ENCODE peak calls at places on chromosome 22, in nine cellular contexts. U is tibial artery, Z is ovary, P is coronary artery, S is upper lobe of right lung, Y is GM12878, D is fibroblast of the aortic adventitia, J is astrocyte of the cerebellum, G is fibroblast of lung. V is an unnamed sample.

GRCh38 chr22:49208003-49208402 is 619.7 kb downstream of the BRD1 start:
- DNase-seq in P (peak; percentile 53), Z (peak; percentile 2), J (no peak), D (no peak), Y (no peak), U (peak; percentile 59), S (peak; percentile 23), G (no peak), V (no peak)

GRCh38 chr22:29821790-29822130 is 16.3 kb downstream of the ASCC2 start:
- DNase-seq in G (no peak), P (no peak), U (no peak), S (no peak), J (no peak), D (no peak), Y (no peak), Z (no peak), V (no peak)

GRCh38 chr22:19506212-19506611 is 18.0 kb downstream of the CLDN5 start:
- DNase-seq in Y (no peak), J (no peak), G (no peak), P (no peak), Z (no peak), S (peak; percentile 43), U (peak; percentile 48), D (no peak), V (no peak)

GRCh38 chr22:19723990-19724827 is 870 bp downstream of the GP1BB start:
- DNase-seq in J (no peak), Y (no peak), Z (no peak), S (no peak), P (no peak), D (no peak), U (no peak), G (peak; percentile 40), V (no peak)

GRCh38 chr22:44181033-44181911 is 547 bp downstream of the PARVG start:
- DNase-seq in J (no peak), S (peak; percentile 76), G (peak; percentile 46), Z (no peak), P (no peak), U (no peak), D (no peak), Y (no peak), V (no peak)

GRCh38 chr22:44256085-44256484 is 56.7 kb downstream of the SHISAL1 start:
- DNase-seq in U (peak; percentile 15), D (no peak), G (no peak), J (no peak), Y (no peak), P (peak; percentile 47), Z (no peak), S (no peak), V (no peak)

GRCh38 chr22:30187726-30188407 is 58.7 kb downstream of the LIF start:
- DNase-seq in S (no peak), Y (no peak), D (no peak), U (no peak), G (peak; percentile 36), P (no peak), Z (no peak), J (no peak), V (no peak)

GRCh38 chr22:39731881-39732555 is 161.5 kb downstream of the CACNA1I start:
- DNase-seq in Z (no peak), U (peak; percentile 27), Y (no peak), S (peak; percentile 47), D (no peak), J (no peak), G (no peak), P (no peak), V (no peak)

GRCh38 chr22:28029201-28029948 is 110.3 kb upstream of the PITPNB start:
- DNase-seq in Y (no peak), D (peak; percentile 82), P (peak; percentile 71), Z (no peak), U (no peak), J (no peak), S (peak; percentile 35), G (peak; percentile 61), V (no peak)

GRCh38 chr22:19203839-19204238 is 25.3 kb upstream of the SLC25A1 start:
- DNase-seq in P (no peak), Z (no peak), Y (no peak), J (no peak), U (no peak), G (no peak), D (no peak), S (no peak), V (no peak)

GRCh38 chr22:32619614-32620426 is 145.2 kb downstream of the FBXO7 start:
- DNase-seq in D (peak; percentile 73), P (no peak), Y (no peak), U (peak; percentile 83), Z (peak; percentile 63), J (peak; percentile 24), G (peak; percentile 91), S (no peak), V (no peak)

GRCh38 chr22:26398741-26399153 is 30.3 kb upstream of the ASPHD2 start:
- DNase-seq in J (peak; percentile 50), G (peak; percentile 77), Y (no peak), P (no peak), D (peak; percentile 93), Z (peak; percentile 9), U (peak; percentile 67), S (no peak), V (peak; percentile 23)

GRCh38 chr22:30868663-30869385 is 99.8 kb downstream of the MORC2 start:
- DNase-seq in G (peak; percentile 50), S (peak; percentile 54), Y (no peak), Z (no peak), J (no peak), P (peak; percentile 55), D (no peak), U (peak; percentile 34), V (no peak)

GRCh38 chr22:27734066-27734465 is 67.5 kb downstream of the MN1 start:
- DNase-seq in G (no peak), Y (no peak), U (peak; percentile 34), P (no peak), J (no peak), Z (no peak), D (no peak), S (peak; percentile 12), V (no peak)

GRCh38 chr22:22914726-22915669 is 27.4 kb downstream of the IGLL5 start:
- DNase-seq in Y (no peak), U (no peak), G (no peak), P (no peak), S (no peak), D (no peak), J (no peak), Z (no peak), V (no peak)

GRCh38 chr22:23169032-23169384 is 11.3 kb upstream of the BCR start:
- DNase-seq in U (no peak), Y (no peak), D (no peak), Z (no peak), S (no peak), P (no peak), J (no peak), G (no peak), V (no peak)

GRCh38 chr22:32844251-32844650 is 42.7 kb downstream of the TIMP3 start:
- DNase-seq in J (no peak), Z (no peak), Y (no peak), P (no peak), S (no peak), D (no peak), G (no peak), U (no peak), V (no peak)

GRCh38 chr22:25361899-25362214 is 142.4 kb downstream of the CRYBB2 start:
- DNase-seq in S (no peak), U (no peak), D (no peak), P (no peak), Y (no peak), J (no peak), Z (no peak), G (no peak), V (no peak)

GRCh38 chr22:45154383-45154782 is 9.3 kb upstream of the NUP50 start:
- DNase-seq in Z (no peak), G (peak; percentile 65), P (no peak), D (peak; percentile 70), U (no peak), J (no peak), S (no peak), Y (no peak), V (no peak)

DNA sequence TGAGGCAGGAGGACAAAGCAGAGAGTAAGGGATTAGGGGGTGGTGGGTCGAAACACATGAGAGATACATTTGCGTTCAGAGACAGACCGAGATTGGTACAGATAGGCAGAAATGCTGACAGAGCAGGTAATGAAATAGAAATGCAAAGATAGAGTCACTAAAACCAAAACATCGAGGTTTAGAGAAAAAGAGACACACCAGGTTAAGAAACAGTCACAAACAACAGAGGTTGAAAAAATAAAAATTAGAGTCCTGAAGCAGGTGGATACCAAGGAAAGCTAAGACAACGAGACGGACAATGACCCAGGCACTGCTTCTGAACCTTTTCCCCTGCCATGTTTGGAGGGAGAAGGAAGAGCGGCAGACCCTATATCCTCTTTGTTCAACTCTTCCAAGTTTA is 1.2 kb upstream of the MAPK1 start:
- DNase-seq in G (no peak), D (no peak), U (no peak), S (no peak), P (no peak), Y (no peak), Z (no peak), J (no peak), V (no peak)
- H3K4me3 ChIP-seq in G (no peak overlapping the region), D (no peak overlapping the region), U (no peak overlapping the region), S (peak overlapping the region; percentile 85), P (peak overlapping the region; percentile 93), Y (no peak overlapping the region), Z (no peak overlapping the region), J (no peak overlapping the region), V (no peak overlapping the region)

DNA sequence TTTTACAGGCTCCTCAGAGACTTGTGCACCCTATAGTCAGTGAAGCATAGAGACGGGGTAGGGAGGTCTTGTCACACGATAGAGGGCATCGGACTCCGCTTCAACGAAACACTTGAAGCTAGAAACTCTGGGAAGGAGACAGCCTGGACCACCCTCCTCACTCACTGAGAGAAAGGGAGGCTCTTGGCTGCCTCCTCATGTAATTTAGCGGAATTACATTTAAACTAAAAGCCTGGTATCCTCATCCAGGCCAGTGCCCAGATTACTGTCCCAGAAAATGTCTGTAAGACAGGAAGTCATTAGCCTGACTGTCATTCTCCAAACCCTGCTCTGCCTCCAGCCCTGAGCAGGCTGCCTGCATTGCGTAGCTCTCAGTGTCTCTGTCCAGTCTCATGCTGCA is 36.0 kb downstream of the TTLL1 start:
- DNase-seq in J (no peak), S (no peak), Y (no peak), P (no peak), G (no peak), U (no peak), D (no peak), Z (no peak), V (no peak)
- TF ChIP-seq CTCF in J (peak; percentile 25), S (no peak), Y (peak; percentile 4), P (no peak), G (no peak), U (no peak), D (no peak), Z (no peak), V (no peak)

DNA sequence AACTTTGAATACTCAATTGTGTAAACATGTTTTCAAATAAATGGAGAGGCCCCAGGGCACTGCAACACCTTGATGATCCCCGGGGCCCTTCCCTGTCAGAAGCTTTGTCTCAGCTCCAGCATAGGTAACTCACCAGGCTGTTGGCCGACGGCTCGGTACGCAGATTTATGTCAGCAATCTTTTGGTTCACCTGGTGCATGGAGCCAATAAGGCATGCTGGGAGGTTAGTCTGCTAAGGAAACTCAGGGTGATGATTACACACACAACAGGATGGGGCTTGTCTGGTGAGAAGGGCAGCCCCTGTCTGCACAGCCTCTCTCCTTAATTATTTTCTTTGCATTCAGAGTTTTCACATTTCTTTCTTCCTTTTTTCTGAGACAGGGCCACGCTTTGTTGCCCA is 10.8 kb downstream of the FAM227A start:
- DNase-seq in Z (no peak), G (no peak), S (no peak), J (no peak), P (no peak), D (no peak), Y (no peak), U (no peak), V (no peak)
- H3K4me3 ChIP-seq in Z (no peak overlapping the region), G (no peak overlapping the region), S (no peak overlapping the region), J (no peak overlapping the region), P (no peak overlapping the region), D (no peak overlapping the region), Y (no peak overlapping the region), U (no peak overlapping the region), V (no peak overlapping the region)

GRCh38 chr22:47012589-47013365 is 250.3 kb downstream of the TBC1D22A start:
- DNase-seq in J (peak; percentile 70), S (peak; percentile 66), D (no peak), P (no peak), Z (no peak), Y (no peak), U (no peak), G (peak; percentile 70), V (peak; percentile 37)
- TF ChIP-seq CTCF in J (peak; percentile 42), S (no peak), D (no peak), P (no peak), Z (no peak), Y (no peak), U (no peak), G (no peak), V (no peak)